ENCODE peak calls at places on chromosomes 2 and 18, in four cellular contexts. One of them, this sample, is unnamed.
A peak's percentile ranks its signal among the peaks of the same experiment; 100 is the strongest.

GRCh38 chr2:147373800-147374409 is 470.9 kb upstream of the ACVR2A start:
- DNase-seq in kidney: no peak
- DNase-seq in RWPE1: no peak
- DNase-seq in lower lobe of right lung: no peak
- DNase-seq in this sample: no peak

GRCh38 chr18:1522249-1522615 is 617.6 kb downstream of the ADCYAP1 start:
- DNase-seq in lower lobe of right lung: no peak
- DNase-seq in RWPE1: no peak
- DNase-seq in kidney: no peak
- DNase-seq in this sample: no peak

GRCh38 chr2:12081481-12082210 is 335.2 kb downstream of the LPIN1 start:
- DNase-seq in lower lobe of right lung: no peak
- DNase-seq in RWPE1: no peak
- DNase-seq in kidney: no peak
- DNase-seq in this sample: no peak

GRCh38 chr2:14722919-14723559 is 90.5 kb downstream of the LRATD1 start:
- DNase-seq in lower lobe of right lung: no peak
- DNase-seq in RWPE1: no peak
- DNase-seq in kidney: no peak
- DNase-seq in this sample: no peak

GRCh38 chr2:206708286-206708685 is 9.9 kb downstream of the DYTN start:
- DNase-seq in RWPE1: no peak
- DNase-seq in kidney: no peak
- DNase-seq in lower lobe of right lung: no peak
- DNase-seq in this sample: no peak

GRCh38 chr2:42139141-42139540 is 30.0 kb upstream of the EML4 start:
- DNase-seq in kidney: no peak
- DNase-seq in lower lobe of right lung: no peak
- DNase-seq in RWPE1: no peak
- DNase-seq in this sample: no peak

GRCh38 chr2:196368546-196369225 is 197.3 kb upstream of the STK17B start:
- DNase-seq in RWPE1: no peak
- DNase-seq in kidney: no peak
- DNase-seq in lower lobe of right lung: no peak
- DNase-seq in this sample: no peak

GRCh38 chr2:122736279-122736678 is 980.8 kb downstream of the TSN start:
- DNase-seq in RWPE1: peak; percentile 17
- DNase-seq in lower lobe of right lung: no peak
- DNase-seq in kidney: no peak
- DNase-seq in this sample: no peak

GRCh38 chr2:14712091-14712490 is 79.6 kb downstream of the LRATD1 start:
- DNase-seq in kidney: no peak
- DNase-seq in lower lobe of right lung: no peak
- DNase-seq in RWPE1: no peak
- DNase-seq in this sample: no peak

GRCh38 chr2:28233070-28233718 is 159.5 kb upstream of the FOSL2 start:
- DNase-seq in RWPE1: no peak
- DNase-seq in kidney: no peak
- DNase-seq in lower lobe of right lung: no peak
- DNase-seq in this sample: no peak

GRCh38 chr2:159131267-159131790 is 155.2 kb downstream of the WDSUB1 start:
- DNase-seq in kidney: no peak
- DNase-seq in RWPE1: no peak
- DNase-seq in lower lobe of right lung: no peak
- DNase-seq in this sample: no peak

DNA sequence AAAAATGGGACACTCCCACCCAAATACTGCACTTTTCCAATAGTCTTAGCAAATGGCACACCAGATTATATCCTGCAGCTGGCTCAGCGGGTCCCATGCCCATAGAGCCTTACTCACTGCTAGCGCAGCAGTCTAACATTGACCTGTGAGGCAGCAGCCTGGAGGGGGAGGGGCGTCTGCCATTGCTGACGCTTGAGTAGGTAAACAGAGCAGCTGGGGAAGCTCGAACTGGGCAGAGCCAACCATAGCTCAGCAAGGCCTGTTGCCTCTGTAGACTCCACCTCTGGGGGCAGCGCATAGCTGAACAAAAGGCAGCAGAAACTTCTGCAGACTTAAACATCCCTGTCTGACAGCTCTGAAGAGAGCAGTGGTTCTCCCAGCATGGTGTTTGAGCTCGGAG is 110.4 kb downstream of the CTIF start:
- DNase-seq in RWPE1: no peak
- DNase-seq in kidney: no peak
- DNase-seq in lower lobe of right lung: no peak
- DNase-seq in this sample: no peak
- TF ChIP-seq CTCF in RWPE1: no peak
- TF ChIP-seq CTCF in kidney: no peak
- TF ChIP-seq CTCF in lower lobe of right lung: no peak
- TF ChIP-seq CTCF in this sample: no peak

DNA sequence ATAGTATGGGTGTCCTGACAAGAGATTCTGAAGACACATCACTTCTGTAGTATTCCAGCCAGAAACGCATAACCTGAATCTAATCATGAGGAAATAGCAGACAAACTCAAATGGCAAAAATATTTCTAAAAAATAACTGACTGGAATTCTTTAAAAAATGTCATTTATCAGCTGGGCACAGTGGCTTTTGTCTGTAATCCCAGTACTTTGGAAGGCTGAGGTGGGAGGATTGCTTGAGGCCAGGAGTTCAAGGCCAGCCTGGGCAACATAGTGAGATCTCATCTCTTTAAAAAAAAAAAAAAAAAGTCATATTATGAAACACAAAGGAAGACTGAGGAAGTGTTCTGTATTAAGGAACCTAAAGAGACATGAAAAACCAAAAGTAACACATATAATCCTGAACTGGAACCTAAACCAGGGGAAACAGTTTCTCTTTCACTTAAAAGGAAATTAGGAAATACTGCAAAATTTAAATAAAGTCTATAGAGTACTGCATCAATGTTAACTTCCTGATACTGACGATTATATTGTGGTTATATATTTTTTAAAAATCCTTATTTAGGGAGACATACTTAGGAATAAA is 29.9 kb downstream of the SESTD1 start:
- DNase-seq in RWPE1: no peak
- DNase-seq in kidney: no peak
- DNase-seq in lower lobe of right lung: no peak
- DNase-seq in this sample: no peak
- H3K27ac ChIP-seq in RWPE1: no peak overlapping the region
- H3K27ac ChIP-seq in kidney: no peak overlapping the region
- H3K27ac ChIP-seq in lower lobe of right lung: peak overlapping the region; percentile 61
- H3K27ac ChIP-seq in this sample: no peak overlapping the region

DNA sequence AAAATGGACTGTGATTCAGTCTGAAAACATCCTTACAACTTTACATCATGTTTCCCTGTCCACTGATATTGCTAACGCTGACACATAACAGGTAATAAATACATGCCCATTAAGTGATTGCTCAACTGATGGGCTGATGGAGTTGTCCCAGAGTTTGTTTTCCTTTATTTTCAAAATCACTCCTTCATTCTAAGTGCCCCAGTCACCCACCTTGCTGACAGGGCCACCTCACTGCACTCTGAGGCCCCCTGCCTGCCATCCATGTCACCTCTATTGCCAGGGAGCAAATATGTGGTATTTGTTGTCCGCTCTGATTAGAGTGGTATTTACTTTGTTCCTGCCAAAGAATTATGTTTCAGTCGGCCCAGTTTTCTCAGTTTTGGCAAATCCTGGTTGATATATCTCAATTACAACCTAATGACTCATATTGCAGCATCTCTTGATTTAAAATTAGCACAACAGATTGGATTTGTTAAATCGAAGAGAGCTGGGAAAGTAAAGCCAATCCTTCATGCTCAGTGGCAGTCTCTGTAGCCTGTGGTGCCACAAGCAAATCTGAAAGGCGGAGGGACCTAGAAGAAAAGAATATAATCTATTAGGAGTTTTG is 105.1 kb downstream of the RDH14 start:
- DNase-seq in kidney: peak; percentile 44
- DNase-seq in RWPE1: peak; percentile 24
- DNase-seq in lower lobe of right lung: no peak
- DNase-seq in this sample: no peak
- TF ChIP-seq CTCF in kidney: no peak
- TF ChIP-seq CTCF in RWPE1: no peak
- TF ChIP-seq CTCF in lower lobe of right lung: no peak
- TF ChIP-seq CTCF in this sample: no peak

GRCh38 chr2:39144411-39144810 is 23.6 kb upstream of the SOS1 start:
- DNase-seq in kidney: no peak
- DNase-seq in lower lobe of right lung: no peak
- DNase-seq in RWPE1: no peak
- DNase-seq in this sample: no peak

GRCh38 chr2:39141346-39142011 is 20.6 kb upstream of the SOS1 start:
- DNase-seq in RWPE1: no peak
- DNase-seq in kidney: no peak
- DNase-seq in lower lobe of right lung: no peak
- DNase-seq in this sample: no peak

GRCh38 chr2:39142012-39142346 is 21.1 kb upstream of the SOS1 start:
- DNase-seq in RWPE1: no peak
- DNase-seq in lower lobe of right lung: no peak
- DNase-seq in kidney: no peak
- DNase-seq in this sample: no peak

GRCh38 chr2:39140322-39140847 is 19.5 kb upstream of the SOS1 start:
- DNase-seq in kidney: no peak
- DNase-seq in lower lobe of right lung: no peak
- DNase-seq in RWPE1: no peak
- DNase-seq in this sample: no peak

GRCh38 chr2:39142904-39143617 is 22.2 kb upstream of the SOS1 start:
- DNase-seq in kidney: no peak
- DNase-seq in lower lobe of right lung: no peak
- DNase-seq in RWPE1: no peak
- DNase-seq in this sample: no peak
- H3K27ac ChIP-seq in kidney: no peak overlapping the region
- H3K27ac ChIP-seq in lower lobe of right lung: no peak overlapping the region
- H3K27ac ChIP-seq in RWPE1: no peak overlapping the region
- H3K27ac ChIP-seq in this sample: no peak overlapping the region

DNA sequence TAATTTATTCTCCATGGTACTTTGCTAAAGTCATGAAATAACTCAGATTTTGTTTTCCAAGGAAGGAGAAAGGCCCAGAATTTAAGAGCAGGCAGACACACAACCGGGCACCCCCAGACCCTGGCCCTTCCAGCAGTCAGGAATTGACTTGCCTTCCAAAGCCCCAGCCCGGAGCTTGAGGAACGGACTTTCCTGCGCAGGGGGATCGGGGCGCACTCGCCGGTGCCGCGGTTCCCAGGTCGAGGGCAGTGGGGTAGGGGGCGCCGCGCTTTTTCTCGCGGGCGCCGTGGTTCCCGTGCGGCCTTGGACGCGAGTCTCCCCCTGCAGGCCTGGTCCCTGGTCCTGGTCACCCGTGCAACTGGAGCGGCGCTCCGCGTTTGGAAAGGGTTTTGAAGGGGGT is 1.2 kb downstream of the ZNF236 start:
- DNase-seq in RWPE1: no peak
- DNase-seq in kidney: peak; percentile 79
- DNase-seq in lower lobe of right lung: peak; percentile 61
- DNase-seq in this sample: peak; percentile 48
- TF ChIP-seq CTCF in RWPE1: no peak
- TF ChIP-seq CTCF in kidney: no peak
- TF ChIP-seq CTCF in lower lobe of right lung: no peak
- TF ChIP-seq CTCF in this sample: no peak

GRCh38 chr2:110755494-110756078 is 23.2 kb downstream of the ACOXL start:
- DNase-seq in RWPE1: peak; percentile 36
- DNase-seq in lower lobe of right lung: no peak
- DNase-seq in kidney: no peak
- DNase-seq in this sample: no peak
- H3K27ac ChIP-seq in RWPE1: no peak overlapping the region
- H3K27ac ChIP-seq in lower lobe of right lung: no peak overlapping the region
- H3K27ac ChIP-seq in kidney: no peak overlapping the region
- H3K27ac ChIP-seq in this sample: no peak overlapping the region

This sample was measured in right lobe of liver.